ENCODE peak calls at places on chromosome 5, in eight cellular contexts. One of them, this sample, is unnamed.

GRCh38 chr5:159576902-159577301 is 246.6 kb upstream of the IL12B start:
- DNase-seq in MCF 10A: no peak
- DNase-seq in upper lobe of left lung: no peak
- DNase-seq in ACHN: no peak
- DNase-seq in stimulated activated CD8-positive, alpha-beta memory T cell treated with anti-CD3 and anti-CD28 coated beads, Interleukin-12 subunit alpha, Interleukin-12 subunit beta, amount 100 ng/mL, for 1 hour: no peak
- DNase-seq in MG63: no peak
- DNase-seq in HCT116: no peak
- DNase-seq in A549: no peak
- DNase-seq in this sample: no peak

GRCh38 chr5:87099246-87099914 is 168.3 kb upstream of the RASA1 start:
- DNase-seq in MCF 10A: no peak
- DNase-seq in upper lobe of left lung: no peak
- DNase-seq in ACHN: no peak
- DNase-seq in stimulated activated CD8-positive, alpha-beta memory T cell treated with anti-CD3 and anti-CD28 coated beads, Interleukin-12 subunit alpha, Interleukin-12 subunit beta, amount 100 ng/mL, for 1 hour: no peak
- DNase-seq in MG63: no peak
- DNase-seq in HCT116: no peak
- DNase-seq in A549: no peak
- DNase-seq in this sample: no peak

GRCh38 chr5:57176350-57176857 is 2.5 kb downstream of the GPBP1 start:
- DNase-seq in MCF 10A: peak; percentile 36
- DNase-seq in upper lobe of left lung: no peak
- DNase-seq in ACHN: peak; percentile 45
- DNase-seq in stimulated activated CD8-positive, alpha-beta memory T cell treated with anti-CD3 and anti-CD28 coated beads, Interleukin-12 subunit alpha, Interleukin-12 subunit beta, amount 100 ng/mL, for 1 hour: no peak
- DNase-seq in MG63: no peak
- DNase-seq in HCT116: no peak
- DNase-seq in A549: no peak
- DNase-seq in this sample: peak; percentile 82

GRCh38 chr5:169795311-169795710 is 158.2 kb downstream of the DOCK2 start:
- DNase-seq in MCF 10A: peak; percentile 58
- DNase-seq in upper lobe of left lung: no peak
- DNase-seq in ACHN: peak; percentile 13
- DNase-seq in stimulated activated CD8-positive, alpha-beta memory T cell treated with anti-CD3 and anti-CD28 coated beads, Interleukin-12 subunit alpha, Interleukin-12 subunit beta, amount 100 ng/mL, for 1 hour: no peak
- DNase-seq in MG63: no peak
- DNase-seq in HCT116: no peak
- DNase-seq in A549: no peak
- DNase-seq in this sample: no peak

GRCh38 chr5:123882946-123883345 is 371.0 kb downstream of the CSNK1G3 start:
- DNase-seq in MCF 10A: no peak
- DNase-seq in upper lobe of left lung: no peak
- DNase-seq in ACHN: no peak
- DNase-seq in stimulated activated CD8-positive, alpha-beta memory T cell treated with anti-CD3 and anti-CD28 coated beads, Interleukin-12 subunit alpha, Interleukin-12 subunit beta, amount 100 ng/mL, for 1 hour: no peak
- DNase-seq in MG63: no peak
- DNase-seq in HCT116: no peak
- DNase-seq in A549: no peak
- DNase-seq in this sample: no peak

GRCh38 chr5:56129288-56129687 is 103.8 kb downstream of the ANKRD55 start:
- DNase-seq in MCF 10A: peak; percentile 34
- DNase-seq in upper lobe of left lung: no peak
- DNase-seq in ACHN: no peak
- DNase-seq in stimulated activated CD8-positive, alpha-beta memory T cell treated with anti-CD3 and anti-CD28 coated beads, Interleukin-12 subunit alpha, Interleukin-12 subunit beta, amount 100 ng/mL, for 1 hour: no peak
- DNase-seq in MG63: no peak
- DNase-seq in HCT116: no peak
- DNase-seq in A549: no peak
- DNase-seq in this sample: no peak

GRCh38 chr5:97242351-97242750 is 59.3 kb upstream of the RIOK2 start:
- DNase-seq in MCF 10A: no peak
- DNase-seq in upper lobe of left lung: no peak
- DNase-seq in ACHN: no peak
- DNase-seq in stimulated activated CD8-positive, alpha-beta memory T cell treated with anti-CD3 and anti-CD28 coated beads, Interleukin-12 subunit alpha, Interleukin-12 subunit beta, amount 100 ng/mL, for 1 hour: no peak
- DNase-seq in MG63: no peak
- DNase-seq in HCT116: no peak
- DNase-seq in A549: no peak
- DNase-seq in this sample: no peak

GRCh38 chr5:59358497-59358896 is 535.0 kb downstream of the PDE4D start:
- DNase-seq in MCF 10A: no peak
- DNase-seq in upper lobe of left lung: no peak
- DNase-seq in ACHN: no peak
- DNase-seq in stimulated activated CD8-positive, alpha-beta memory T cell treated with anti-CD3 and anti-CD28 coated beads, Interleukin-12 subunit alpha, Interleukin-12 subunit beta, amount 100 ng/mL, for 1 hour: no peak
- DNase-seq in MG63: no peak
- DNase-seq in HCT116: no peak
- DNase-seq in A549: peak; percentile 90
- DNase-seq in this sample: no peak

GRCh38 chr5:172806897-172807672 is 27.0 kb upstream of the ERGIC1 start:
- DNase-seq in MCF 10A: peak; percentile 95
- DNase-seq in upper lobe of left lung: peak; percentile 95
- DNase-seq in ACHN: peak; percentile 79
- DNase-seq in stimulated activated CD8-positive, alpha-beta memory T cell treated with anti-CD3 and anti-CD28 coated beads, Interleukin-12 subunit alpha, Interleukin-12 subunit beta, amount 100 ng/mL, for 1 hour: peak; percentile 66
- DNase-seq in MG63: peak; percentile 86
- DNase-seq in HCT116: peak; percentile 76
- DNase-seq in A549: peak; percentile 98
- DNase-seq in this sample: peak; percentile 82

GRCh38 chr5:151029179-151029855 is 8.9 kb downstream of the GPX3 start:
- DNase-seq in MCF 10A: no peak
- DNase-seq in upper lobe of left lung: no peak
- DNase-seq in ACHN: no peak
- DNase-seq in stimulated activated CD8-positive, alpha-beta memory T cell treated with anti-CD3 and anti-CD28 coated beads, Interleukin-12 subunit alpha, Interleukin-12 subunit beta, amount 100 ng/mL, for 1 hour: no peak
- DNase-seq in MG63: no peak
- DNase-seq in HCT116: no peak
- DNase-seq in A549: no peak
- DNase-seq in this sample: no peak

GRCh38 chr5:99248066-99248465 is 319.3 kb upstream of the CHD1 start:
- DNase-seq in MCF 10A: no peak
- DNase-seq in upper lobe of left lung: no peak
- DNase-seq in ACHN: no peak
- DNase-seq in stimulated activated CD8-positive, alpha-beta memory T cell treated with anti-CD3 and anti-CD28 coated beads, Interleukin-12 subunit alpha, Interleukin-12 subunit beta, amount 100 ng/mL, for 1 hour: no peak
- DNase-seq in MG63: no peak
- DNase-seq in HCT116: no peak
- DNase-seq in A549: no peak
- DNase-seq in this sample: peak; percentile 16

GRCh38 chr5:149162401-149163084 is 21.2 kb downstream of the ABLIM3 start:
- DNase-seq in MCF 10A: peak; percentile 77
- DNase-seq in upper lobe of left lung: no peak
- DNase-seq in ACHN: no peak
- DNase-seq in stimulated activated CD8-positive, alpha-beta memory T cell treated with anti-CD3 and anti-CD28 coated beads, Interleukin-12 subunit alpha, Interleukin-12 subunit beta, amount 100 ng/mL, for 1 hour: no peak
- DNase-seq in MG63: no peak
- DNase-seq in HCT116: peak; percentile 74
- DNase-seq in A549: peak; percentile 24
- DNase-seq in this sample: no peak

GRCh38 chr5:6243706-6244105 is 134.6 kb downstream of the MED10 start:
- DNase-seq in MCF 10A: no peak
- DNase-seq in upper lobe of left lung: no peak
- DNase-seq in ACHN: no peak
- DNase-seq in stimulated activated CD8-positive, alpha-beta memory T cell treated with anti-CD3 and anti-CD28 coated beads, Interleukin-12 subunit alpha, Interleukin-12 subunit beta, amount 100 ng/mL, for 1 hour: no peak
- DNase-seq in MG63: no peak
- DNase-seq in HCT116: no peak
- DNase-seq in A549: no peak
- DNase-seq in this sample: no peak

GRCh38 chr5:74543162-74543995 is 97.1 kb downstream of the ENC1 start:
- DNase-seq in MCF 10A: peak; percentile 91
- DNase-seq in upper lobe of left lung: no peak
- DNase-seq in ACHN: peak; percentile 95
- DNase-seq in stimulated activated CD8-positive, alpha-beta memory T cell treated with anti-CD3 and anti-CD28 coated beads, Interleukin-12 subunit alpha, Interleukin-12 subunit beta, amount 100 ng/mL, for 1 hour: no peak
- DNase-seq in MG63: peak; percentile 91
- DNase-seq in HCT116: peak; percentile 82
- DNase-seq in A549: peak; percentile 82
- DNase-seq in this sample: no peak

This sample was measured in MM.1S.